ENCODE peak calls at places on chromosomes 1 and 21, in seven cellular contexts. I, S, Q, Y, P, K and D are unnamed samples.

GRCh38 chr1:17206196-17206595 is 1.3 kb downstream of the PADI1 start:
- DNase-seq in I (no peak), S (no peak), Q (no peak), Y (no peak), P (no peak), K (no peak), D (no peak)

GRCh38 chr1:211017066-211017691 is 116.8 kb downstream of the KCNH1 start:
- DNase-seq in I (no peak), S (no peak), Q (no peak), Y (no peak), P (no peak), K (no peak), D (no peak)

GRCh38 chr1:112674440-112674985 is at the start of gene MOV10:
- DNase-seq in I (peak), S (peak), Q (peak), Y (peak), P (peak), K (peak), D (peak)

GRCh38 chr1:62735491-62736171 is 47.4 kb upstream of the DOCK7 start:
- DNase-seq in I (no peak), S (peak), Q (no peak), Y (no peak), P (no peak), K (no peak), D (no peak)

GRCh38 chr1:19209439-19209989 is 552 bp downstream of the UBR4 start:
- DNase-seq in I (no peak), S (peak), Q (no peak), Y (peak), P (peak), K (no peak), D (peak)

GRCh38 chr21:16794944-16795343 is 717.9 kb upstream of the CXADR start:
- DNase-seq in I (no peak), S (peak), Q (no peak), Y (no peak), P (no peak), K (no peak), D (no peak)

GRCh38 chr1:60850084-60850483 is 232.3 kb upstream of the NFIA start:
- DNase-seq in I (no peak), S (no peak), Q (no peak), Y (no peak), P (no peak), K (no peak), D (no peak)

GRCh38 chr1:38783659-38784229 is 75.8 kb downstream of the RRAGC start:
- DNase-seq in I (no peak), S (peak), Q (no peak), Y (no peak), P (peak), K (no peak), D (no peak)

GRCh38 chr1:33818071-33818470 is 45.8 kb upstream of the HMGB4 start:
- DNase-seq in I (no peak), S (no peak), Q (peak), Y (no peak), P (no peak), K (no peak), D (no peak)

GRCh38 chr1:19448491-19449439 is 36.6 kb downstream of the CAPZB start:
- DNase-seq in I (no peak), S (peak), Q (no peak), Y (peak), P (peak), K (no peak), D (no peak)

GRCh38 chr1:41013812-41014211 is 7.7 kb downstream of the SLFNL1 start:
- DNase-seq in I (no peak), S (peak), Q (no peak), Y (no peak), P (no peak), K (no peak), D (no peak)

GRCh38 chr1:201655243-201655642 is 116.3 kb downstream of the NAV1 start:
- DNase-seq in I (no peak), S (peak), Q (no peak), Y (peak), P (no peak), K (no peak), D (no peak)

GRCh38 chr1:110243581-110243980 is 33.5 kb downstream of the KCNC4 start:
- DNase-seq in I (no peak), S (no peak), Q (no peak), Y (peak), P (peak), K (no peak), D (peak)

GRCh38 chr1:95352767-95353166 is 118.8 kb downstream of the RWDD3 start:
- DNase-seq in I (no peak), S (no peak), Q (peak), Y (no peak), P (no peak), K (no peak), D (no peak)

GRCh38 chr1:151862604-151863003 is 9.1 kb upstream of the THEM5 start:
- DNase-seq in I (no peak), S (no peak), Q (no peak), Y (no peak), P (no peak), K (no peak), D (no peak)

GRCh38 chr1:84225636-84226035 is 75.9 kb upstream of the SAMD13 start:
- DNase-seq in I (no peak), S (peak), Q (no peak), Y (no peak), P (no peak), K (no peak), D (no peak)

GRCh38 chr1:112818990-112819689 is 104.0 kb upstream of the PPM1J start:
- DNase-seq in I (no peak), S (peak), Q (no peak), Y (no peak), P (no peak), K (no peak), D (no peak)